ENCODE peak calls at places on chromosome 19, in nine cellular contexts. One of them, this sample, is unnamed.

GRCh38 chr19:52889076-52889475 is 8.4 kb downstream of the ZNF320 start:
- DNase-seq in osteocyte: no peak
- DNase-seq in glutamatergic neuron: no peak
- DNase-seq in HFF-Myc: no peak
- DNase-seq in effector memory CD8-positive, alpha-beta T cell: no peak
- DNase-seq in SHP77: no peak
- DNase-seq in foreskin fibroblast: no peak
- DNase-seq in Caco-2: no peak
- DNase-seq in iPS-NIHi11: no peak
- DNase-seq in this sample: no peak

GRCh38 chr19:30219682-30220081 is 152.5 kb upstream of the ZNF536 start:
- DNase-seq in foreskin fibroblast: no peak
- DNase-seq in HFF-Myc: no peak
- DNase-seq in SHP77: no peak
- DNase-seq in effector memory CD8-positive, alpha-beta T cell: no peak
- DNase-seq in glutamatergic neuron: no peak
- DNase-seq in Caco-2: no peak
- DNase-seq in osteocyte: no peak
- DNase-seq in iPS-NIHi11: no peak
- DNase-seq in this sample: peak

GRCh38 chr19:3543150-3544053 is 4.4 kb downstream of the TEKTIP1 start:
- DNase-seq in Caco-2: no peak
- DNase-seq in glutamatergic neuron: no peak
- DNase-seq in iPS-NIHi11: no peak
- DNase-seq in effector memory CD8-positive, alpha-beta T cell: no peak
- DNase-seq in foreskin fibroblast: no peak
- DNase-seq in osteocyte: peak
- DNase-seq in SHP77: no peak
- DNase-seq in HFF-Myc: no peak
- DNase-seq in this sample: no peak

GRCh38 chr19:292951-293350 is 1.7 kb upstream of the PLPP2 start:
- DNase-seq in iPS-NIHi11: no peak
- DNase-seq in HFF-Myc: no peak
- DNase-seq in Caco-2: no peak
- DNase-seq in glutamatergic neuron: no peak
- DNase-seq in foreskin fibroblast: no peak
- DNase-seq in SHP77: no peak
- DNase-seq in effector memory CD8-positive, alpha-beta T cell: no peak
- DNase-seq in osteocyte: no peak
- DNase-seq in this sample: peak

GRCh38 chr19:50415661-50416033 is 3.1 kb upstream of the SPIB start:
- DNase-seq in foreskin fibroblast: no peak
- DNase-seq in Caco-2: no peak
- DNase-seq in osteocyte: no peak
- DNase-seq in iPS-NIHi11: no peak
- DNase-seq in HFF-Myc: no peak
- DNase-seq in SHP77: no peak
- DNase-seq in effector memory CD8-positive, alpha-beta T cell: no peak
- DNase-seq in glutamatergic neuron: no peak
- DNase-seq in this sample: no peak

GRCh38 chr19:18204394-18205179 is 745 bp upstream of the RAB3A start:
- DNase-seq in effector memory CD8-positive, alpha-beta T cell: no peak
- DNase-seq in Caco-2: peak
- DNase-seq in osteocyte: no peak
- DNase-seq in foreskin fibroblast: no peak
- DNase-seq in iPS-NIHi11: peak
- DNase-seq in HFF-Myc: no peak
- DNase-seq in glutamatergic neuron: peak
- DNase-seq in SHP77: peak
- DNase-seq in this sample: peak

GRCh38 chr19:55227241-55228014 is 1.1 kb downstream of the TMEM86B start:
- DNase-seq in effector memory CD8-positive, alpha-beta T cell: no peak
- DNase-seq in SHP77: no peak
- DNase-seq in Caco-2: no peak
- DNase-seq in HFF-Myc: no peak
- DNase-seq in iPS-NIHi11: peak
- DNase-seq in foreskin fibroblast: no peak
- DNase-seq in osteocyte: no peak
- DNase-seq in glutamatergic neuron: no peak
- DNase-seq in this sample: no peak

GRCh38 chr19:21092107-21092506 is 10.1 kb downstream of the ZNF714 start:
- DNase-seq in Caco-2: no peak
- DNase-seq in glutamatergic neuron: no peak
- DNase-seq in effector memory CD8-positive, alpha-beta T cell: no peak
- DNase-seq in foreskin fibroblast: no peak
- DNase-seq in HFF-Myc: peak
- DNase-seq in iPS-NIHi11: no peak
- DNase-seq in osteocyte: no peak
- DNase-seq in SHP77: no peak
- DNase-seq in this sample: no peak

GRCh38 chr19:19461671-19462622 is 53.4 kb downstream of the TSSK6 start:
- DNase-seq in SHP77: peak
- DNase-seq in osteocyte: no peak
- DNase-seq in effector memory CD8-positive, alpha-beta T cell: peak
- DNase-seq in HFF-Myc: no peak
- DNase-seq in foreskin fibroblast: peak
- DNase-seq in iPS-NIHi11: peak
- DNase-seq in glutamatergic neuron: peak
- DNase-seq in Caco-2: no peak
- DNase-seq in this sample: peak

GRCh38 chr19:19447536-19448237 is 42.2 kb downstream of the GATAD2A start:
- DNase-seq in iPS-NIHi11: no peak
- DNase-seq in foreskin fibroblast: peak
- DNase-seq in Caco-2: no peak
- DNase-seq in SHP77: no peak
- DNase-seq in HFF-Myc: no peak
- DNase-seq in glutamatergic neuron: no peak
- DNase-seq in osteocyte: no peak
- DNase-seq in effector memory CD8-positive, alpha-beta T cell: peak
- DNase-seq in this sample: no peak

GRCh38 chr19:35673121-35673804 is 6.9 kb downstream of the UPK1A start:
- DNase-seq in glutamatergic neuron: peak
- DNase-seq in iPS-NIHi11: peak
- DNase-seq in HFF-Myc: peak
- DNase-seq in SHP77: no peak
- DNase-seq in effector memory CD8-positive, alpha-beta T cell: peak
- DNase-seq in foreskin fibroblast: peak
- DNase-seq in Caco-2: peak
- DNase-seq in osteocyte: no peak
- DNase-seq in this sample: peak

GRCh38 chr19:4715529-4716221 is 8.0 kb downstream of the DPP9 start:
- DNase-seq in osteocyte: no peak
- DNase-seq in foreskin fibroblast: no peak
- DNase-seq in HFF-Myc: no peak
- DNase-seq in glutamatergic neuron: no peak
- DNase-seq in effector memory CD8-positive, alpha-beta T cell: no peak
- DNase-seq in SHP77: no peak
- DNase-seq in iPS-NIHi11: no peak
- DNase-seq in Caco-2: no peak
- DNase-seq in this sample: peak

GRCh38 chr19:4866595-4867424 is 657 bp downstream of the PLIN3 start:
- DNase-seq in Caco-2: peak
- DNase-seq in foreskin fibroblast: no peak
- DNase-seq in iPS-NIHi11: peak
- DNase-seq in SHP77: no peak
- DNase-seq in osteocyte: peak
- DNase-seq in effector memory CD8-positive, alpha-beta T cell: peak
- DNase-seq in glutamatergic neuron: peak
- DNase-seq in HFF-Myc: no peak
- DNase-seq in this sample: peak

GRCh38 chr19:35736913-35737886 is 5.1 kb downstream of the IGFLR1 start:
- DNase-seq in iPS-NIHi11: peak
- DNase-seq in SHP77: no peak
- DNase-seq in Caco-2: no peak
- DNase-seq in HFF-Myc: no peak
- DNase-seq in foreskin fibroblast: no peak
- DNase-seq in osteocyte: no peak
- DNase-seq in glutamatergic neuron: no peak
- DNase-seq in effector memory CD8-positive, alpha-beta T cell: no peak
- DNase-seq in this sample: no peak

GRCh38 chr19:28066161-28066560 is 1146.8 kb downstream of the UQCRFS1 start:
- DNase-seq in HFF-Myc: no peak
- DNase-seq in iPS-NIHi11: no peak
- DNase-seq in effector memory CD8-positive, alpha-beta T cell: no peak
- DNase-seq in Caco-2: no peak
- DNase-seq in glutamatergic neuron: no peak
- DNase-seq in foreskin fibroblast: no peak
- DNase-seq in osteocyte: no peak
- DNase-seq in SHP77: no peak
- DNase-seq in this sample: no peak